ENCODE peak calls at places on chromosomes 13 and 19, in four cellular contexts. N is fibroblast of the aortic adventitia, J is choroid plexus epithelial cell, G is fibroblast of mammary gland. V is an unnamed sample.

GRCh38 chr19:35347171-35347929 is at the start of gene FFAR1:
- DNase-seq in N (no peak), J (no peak), G (no peak), V (no peak)

GRCh38 chr13:23515116-23515515 is 55.1 kb upstream of the TNFRSF19 start:
- DNase-seq in N (no peak), J (no peak), G (no peak), V (no peak)

GRCh38 chr13:113596321-113597200 is 12.0 kb downstream of the TFDP1 start:
- DNase-seq in N (no peak), J (no peak), G (no peak), V (no peak)

GRCh38 chr19:7605490-7606222 is 10.0 kb downstream of the CAMSAP3 start:
- DNase-seq in N (no peak), J (peak), G (peak), V (peak)

GRCh38 chr13:94860981-94861407 is 148.6 kb upstream of the SOX21 start:
- DNase-seq in N (peak), J (peak), G (peak), V (peak)

GRCh38 chr19:46659151-46660007 is 1.6 kb downstream of the DACT3 start:
- DNase-seq in N (peak), J (no peak), G (no peak), V (peak)

GRCh38 chr19:16113727-16114126 is 2.0 kb downstream of the RAB8A start:
- DNase-seq in N (no peak), J (no peak), G (no peak), V (no peak)

GRCh38 chr19:5934779-5935472 is 20.9 kb downstream of the CAPS start:
- DNase-seq in N (peak), J (peak), G (peak), V (peak)

GRCh38 chr13:34145061-34145460 is 327.1 kb downstream of the RFC3 start:
- DNase-seq in N (no peak), J (no peak), G (no peak), V (no peak)

GRCh38 chr13:24716011-24716410 is 35.8 kb downstream of the ATP12A start:
- DNase-seq in N (no peak), J (no peak), G (no peak), V (no peak)

GRCh38 chr19:27890696-27891095 is 1322.3 kb downstream of the UQCRFS1 start:
- DNase-seq in N (no peak), J (no peak), G (no peak), V (no peak)

V was measured in fibroblast of pulmonary artery.